ENCODE peak calls at places on chromosomes 7 and 10, in seven cellular contexts. One of them, this sample, is unnamed.
A peak's percentile ranks its signal among the peaks of the same experiment; 100 is the strongest.

GRCh38 chr10:101091546-101092290 is 29.9 kb downstream of the KAZALD1 start:
- DNase-seq in psoas muscle: no peak
- DNase-seq in prostate gland: no peak
- DNase-seq in tibial artery: no peak
- DNase-seq in cardiac muscle cell: no peak
- DNase-seq in thoracic aorta: no peak
- DNase-seq in endodermal cell: no peak
- DNase-seq in this sample: no peak

GRCh38 chr10:101193210-101193609 is 36.1 kb downstream of the LBX1 start:
- DNase-seq in psoas muscle: no peak
- DNase-seq in prostate gland: no peak
- DNase-seq in tibial artery: no peak
- DNase-seq in cardiac muscle cell: no peak
- DNase-seq in thoracic aorta: no peak
- DNase-seq in endodermal cell: no peak
- DNase-seq in this sample: no peak

GRCh38 chr10:29687411-29688160 is 52.8 kb upstream of the SVIL start:
- DNase-seq in psoas muscle: no peak
- DNase-seq in prostate gland: no peak
- DNase-seq in tibial artery: no peak
- DNase-seq in cardiac muscle cell: peak; percentile 52
- DNase-seq in thoracic aorta: no peak
- DNase-seq in endodermal cell: no peak
- DNase-seq in this sample: no peak

GRCh38 chr10:36126076-36126475 is 484.0 kb upstream of the FZD8 start:
- DNase-seq in psoas muscle: no peak
- DNase-seq in prostate gland: no peak
- DNase-seq in tibial artery: no peak
- DNase-seq in cardiac muscle cell: no peak
- DNase-seq in thoracic aorta: no peak
- DNase-seq in endodermal cell: no peak
- DNase-seq in this sample: no peak

GRCh38 chr7:117220836-117221235 is 102.0 kb downstream of the WNT2 start:
- DNase-seq in psoas muscle: no peak
- DNase-seq in prostate gland: no peak
- DNase-seq in tibial artery: no peak
- DNase-seq in cardiac muscle cell: no peak
- DNase-seq in thoracic aorta: no peak
- DNase-seq in endodermal cell: peak; percentile 64
- DNase-seq in this sample: no peak

GRCh38 chr7:147170341-147171012 is 1053.9 kb downstream of the CNTNAP2 start:
- DNase-seq in psoas muscle: no peak
- DNase-seq in prostate gland: no peak
- DNase-seq in tibial artery: no peak
- DNase-seq in cardiac muscle cell: no peak
- DNase-seq in thoracic aorta: no peak
- DNase-seq in endodermal cell: peak; percentile 55
- DNase-seq in this sample: no peak

GRCh38 chr10:84202349-84202748 is 8.0 kb downstream of the CDHR1 start:
- DNase-seq in psoas muscle: no peak
- DNase-seq in prostate gland: no peak
- DNase-seq in tibial artery: no peak
- DNase-seq in cardiac muscle cell: no peak
- DNase-seq in thoracic aorta: no peak
- DNase-seq in endodermal cell: no peak
- DNase-seq in this sample: no peak

GRCh38 chr10:114538544-114538906 is 119.5 kb downstream of the ABLIM1 start:
- DNase-seq in psoas muscle: no peak
- DNase-seq in prostate gland: peak; percentile 19
- DNase-seq in tibial artery: no peak
- DNase-seq in cardiac muscle cell: no peak
- DNase-seq in thoracic aorta: no peak
- DNase-seq in endodermal cell: no peak
- DNase-seq in this sample: no peak

GRCh38 chr10:84395581-84395980 is 67.2 kb downstream of the CCSER2 start:
- DNase-seq in psoas muscle: no peak
- DNase-seq in prostate gland: no peak
- DNase-seq in tibial artery: no peak
- DNase-seq in cardiac muscle cell: peak; percentile 21
- DNase-seq in thoracic aorta: no peak
- DNase-seq in endodermal cell: no peak
- DNase-seq in this sample: no peak

GRCh38 chr7:139526578-139527544 is 3.4 kb downstream of the CLEC2L start:
- DNase-seq in psoas muscle: no peak
- DNase-seq in prostate gland: no peak
- DNase-seq in tibial artery: no peak
- DNase-seq in cardiac muscle cell: peak; percentile 87
- DNase-seq in thoracic aorta: no peak
- DNase-seq in endodermal cell: no peak
- DNase-seq in this sample: no peak

GRCh38 chr7:24477376-24477775 is 95.9 kb upstream of the PALS2 start:
- DNase-seq in psoas muscle: no peak
- DNase-seq in prostate gland: no peak
- DNase-seq in tibial artery: no peak
- DNase-seq in cardiac muscle cell: no peak
- DNase-seq in thoracic aorta: no peak
- DNase-seq in endodermal cell: no peak
- DNase-seq in this sample: no peak

GRCh38 chr7:149431486-149432120 is 29.3 kb downstream of the ZNF777 start:
- DNase-seq in psoas muscle: no peak
- DNase-seq in prostate gland: no peak
- DNase-seq in tibial artery: no peak
- DNase-seq in cardiac muscle cell: no peak
- DNase-seq in thoracic aorta: no peak
- DNase-seq in endodermal cell: no peak
- DNase-seq in this sample: no peak

GRCh38 chr10:92239185-92239599 is 51.7 kb downstream of the CPEB3 start:
- DNase-seq in psoas muscle: no peak
- DNase-seq in prostate gland: peak; percentile 10
- DNase-seq in tibial artery: peak; percentile 19
- DNase-seq in cardiac muscle cell: no peak
- DNase-seq in thoracic aorta: no peak
- DNase-seq in endodermal cell: no peak
- DNase-seq in this sample: peak; percentile 63

GRCh38 chr7:27213150-27213903 is 13.4 kb upstream of the HOXA13 start:
- DNase-seq in psoas muscle: no peak
- DNase-seq in prostate gland: no peak
- DNase-seq in tibial artery: no peak
- DNase-seq in cardiac muscle cell: no peak
- DNase-seq in thoracic aorta: no peak
- DNase-seq in endodermal cell: peak; percentile 76
- DNase-seq in this sample: no peak

GRCh38 chr7:44259547-44260457 is 59.0 kb downstream of the YKT6 start:
- DNase-seq in psoas muscle: peak; percentile 83
- DNase-seq in prostate gland: peak; percentile 10
- DNase-seq in tibial artery: peak; percentile 82
- DNase-seq in cardiac muscle cell: peak; percentile 99
- DNase-seq in thoracic aorta: peak; percentile 78
- DNase-seq in endodermal cell: no peak
- DNase-seq in this sample: peak; percentile 84

GRCh38 chr7:90756366-90756765 is 160.2 kb downstream of the CDK14 start:
- DNase-seq in psoas muscle: no peak
- DNase-seq in prostate gland: no peak
- DNase-seq in tibial artery: no peak
- DNase-seq in cardiac muscle cell: no peak
- DNase-seq in thoracic aorta: no peak
- DNase-seq in endodermal cell: no peak
- DNase-seq in this sample: no peak

GRCh38 chr7:120941064-120941463 is 9.5 kb upstream of the ING3 start:
- DNase-seq in psoas muscle: no peak
- DNase-seq in prostate gland: no peak
- DNase-seq in tibial artery: no peak
- DNase-seq in cardiac muscle cell: peak; percentile 14
- DNase-seq in thoracic aorta: no peak
- DNase-seq in endodermal cell: no peak
- DNase-seq in this sample: no peak

GRCh38 chr7:135181261-135181928 is 10.9 kb upstream of the CYREN start:
- DNase-seq in psoas muscle: no peak
- DNase-seq in prostate gland: no peak
- DNase-seq in tibial artery: no peak
- DNase-seq in cardiac muscle cell: no peak
- DNase-seq in thoracic aorta: no peak
- DNase-seq in endodermal cell: no peak
- DNase-seq in this sample: no peak

GRCh38 chr10:121974019-121974534 is 940 bp downstream of the NSMCE4A start:
- DNase-seq in psoas muscle: no peak
- DNase-seq in prostate gland: no peak
- DNase-seq in tibial artery: no peak
- DNase-seq in cardiac muscle cell: no peak
- DNase-seq in thoracic aorta: no peak
- DNase-seq in endodermal cell: no peak
- DNase-seq in this sample: no peak

GRCh38 chr7:149625339-149625946 is 127.8 kb upstream of the ZNF746 start:
- DNase-seq in psoas muscle: peak; percentile 50
- DNase-seq in prostate gland: peak; percentile 67
- DNase-seq in tibial artery: peak; percentile 50
- DNase-seq in cardiac muscle cell: peak; percentile 77
- DNase-seq in thoracic aorta: peak; percentile 10
- DNase-seq in endodermal cell: peak; percentile 86
- DNase-seq in this sample: peak; percentile 81

GRCh38 chr10:12241810-12242529 is 46.0 kb downstream of the CDC123 start:
- DNase-seq in psoas muscle: no peak
- DNase-seq in prostate gland: peak; percentile 82
- DNase-seq in tibial artery: no peak
- DNase-seq in cardiac muscle cell: peak; percentile 61
- DNase-seq in thoracic aorta: no peak
- DNase-seq in endodermal cell: no peak
- DNase-seq in this sample: no peak
- H3K36me3 ChIP-seq in psoas muscle: peaks cover 67% of the 10 kb centered on the region
- H3K36me3 ChIP-seq in prostate gland: peaks cover 10% of the 10 kb centered on the region
- H3K36me3 ChIP-seq in tibial artery: peaks cover 54% of the 10 kb centered on the region
- H3K36me3 ChIP-seq in cardiac muscle cell: peaks cover 25% of the 10 kb centered on the region
- H3K36me3 ChIP-seq in thoracic aorta: peaks cover 28% of the 10 kb centered on the region
- H3K36me3 ChIP-seq in endodermal cell: peaks cover 72% of the 10 kb centered on the region
- H3K36me3 ChIP-seq in this sample: peaks cover 66% of the 10 kb centered on the region

DNA sequence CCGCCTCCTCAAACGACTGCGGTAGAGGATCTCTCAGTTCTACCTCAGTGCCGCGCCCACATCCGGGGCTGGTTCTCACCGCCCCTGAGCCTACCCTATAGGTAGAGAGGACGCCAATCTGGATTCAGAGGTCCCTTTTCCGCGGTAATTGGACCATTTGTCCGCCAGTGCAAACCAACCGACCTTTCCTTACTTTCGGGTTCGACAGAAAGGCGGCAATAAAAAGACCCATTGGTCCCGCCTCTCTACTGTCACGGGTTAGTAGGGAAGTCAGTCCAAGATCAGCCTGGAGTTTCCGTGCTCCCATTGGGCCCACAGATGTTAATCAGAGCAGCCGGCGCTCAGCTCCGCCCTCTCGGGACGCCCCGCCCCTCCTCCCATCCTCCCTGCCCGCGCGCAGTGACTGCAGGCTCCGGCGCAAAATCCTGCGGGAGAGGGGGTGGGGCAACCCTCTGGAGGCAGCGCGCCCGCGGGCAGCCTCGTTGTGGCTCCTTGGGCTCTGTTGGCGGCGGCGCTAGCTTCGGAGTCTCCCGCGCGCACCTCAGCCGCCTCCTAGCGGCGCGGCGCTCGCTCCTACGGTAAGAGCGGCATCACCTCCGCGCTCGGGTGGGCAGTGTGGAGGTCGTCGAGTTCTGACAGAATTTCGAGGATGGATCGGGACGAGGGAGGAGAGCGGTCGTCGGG is at the start of the genes PHTF2 and TMEM60:
- DNase-seq in psoas muscle: peak; percentile 98
- DNase-seq in prostate gland: peak; percentile 99
- DNase-seq in tibial artery: peak; percentile 99
- DNase-seq in cardiac muscle cell: peak; percentile 100
- DNase-seq in thoracic aorta: peak; percentile 95
- DNase-seq in endodermal cell: peak; percentile 100
- DNase-seq in this sample: peak; percentile 99
- H3K4me1 ChIP-seq in psoas muscle: peaks cover 44% of the 10 kb centered on the region
- H3K4me1 ChIP-seq in prostate gland: peaks cover 12% of the 10 kb centered on the region
- H3K4me1 ChIP-seq in tibial artery: peaks cover 28% of the 10 kb centered on the region
- H3K4me1 ChIP-seq in cardiac muscle cell: peaks cover 22% of the 10 kb centered on the region
- H3K4me1 ChIP-seq in thoracic aorta: peaks cover 39% of the 10 kb centered on the region
- H3K4me1 ChIP-seq in endodermal cell: peaks cover 8% of the 10 kb centered on the region
- H3K4me1 ChIP-seq in this sample: peaks cover 28% of the 10 kb centered on the region

GRCh38 chr10:71756441-71757191 is 16.7 kb downstream of the VSIR start:
- DNase-seq in psoas muscle: no peak
- DNase-seq in prostate gland: no peak
- DNase-seq in tibial artery: no peak
- DNase-seq in cardiac muscle cell: no peak
- DNase-seq in thoracic aorta: no peak
- DNase-seq in endodermal cell: no peak
- DNase-seq in this sample: no peak

GRCh38 chr10:71753091-71753959 is 20.0 kb downstream of the VSIR start:
- DNase-seq in psoas muscle: no peak
- DNase-seq in prostate gland: no peak
- DNase-seq in tibial artery: peak; percentile 81
- DNase-seq in cardiac muscle cell: no peak
- DNase-seq in thoracic aorta: no peak
- DNase-seq in endodermal cell: no peak
- DNase-seq in this sample: peak; percentile 84

GRCh38 chr10:71753960-71754505 is 19.3 kb downstream of the VSIR start:
- DNase-seq in psoas muscle: no peak
- DNase-seq in prostate gland: no peak
- DNase-seq in tibial artery: no peak
- DNase-seq in cardiac muscle cell: no peak
- DNase-seq in thoracic aorta: no peak
- DNase-seq in endodermal cell: no peak
- DNase-seq in this sample: no peak

GRCh38 chr10:71754562-71754961 is 18.8 kb downstream of the VSIR start:
- DNase-seq in psoas muscle: no peak
- DNase-seq in prostate gland: no peak
- DNase-seq in tibial artery: no peak
- DNase-seq in cardiac muscle cell: no peak
- DNase-seq in thoracic aorta: no peak
- DNase-seq in endodermal cell: no peak
- DNase-seq in this sample: no peak

DNA sequence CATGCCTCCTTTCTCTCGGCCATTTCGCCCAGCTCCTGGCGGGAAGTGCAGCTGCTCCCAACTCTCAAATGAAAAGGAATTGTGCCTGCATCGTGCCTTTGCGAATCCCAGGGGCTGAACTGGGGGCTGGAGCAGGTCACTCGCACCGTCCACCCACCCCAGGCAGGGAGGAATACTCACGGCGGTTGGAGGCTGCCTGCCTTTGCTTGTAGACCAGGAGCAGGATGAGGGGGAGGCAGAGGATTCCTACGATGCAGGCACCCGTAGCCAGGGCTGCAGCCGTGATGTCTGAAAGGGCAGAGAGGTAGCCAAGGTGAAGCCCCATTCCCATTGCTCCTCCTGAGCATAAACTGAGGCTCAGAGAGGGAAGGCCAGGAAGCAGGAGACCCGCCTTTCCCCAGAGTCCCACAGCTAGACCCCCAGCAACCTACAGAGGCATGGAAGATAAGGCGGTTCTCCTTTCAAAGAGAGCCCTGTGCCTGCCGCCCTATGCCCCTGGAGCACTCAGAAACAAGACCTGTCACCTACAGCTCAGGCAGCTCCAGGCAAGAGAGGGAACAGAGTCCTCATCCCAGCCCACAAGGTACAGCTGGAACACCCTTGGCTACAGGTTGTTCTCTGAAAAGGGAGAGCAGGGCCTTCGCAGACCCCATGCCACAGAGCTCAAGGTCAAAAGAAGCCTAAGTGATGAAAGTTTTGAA is 18.0 kb downstream of the VSIR start:
- DNase-seq in psoas muscle: no peak
- DNase-seq in prostate gland: no peak
- DNase-seq in tibial artery: no peak
- DNase-seq in cardiac muscle cell: no peak
- DNase-seq in thoracic aorta: no peak
- DNase-seq in endodermal cell: no peak
- DNase-seq in this sample: no peak
- H3K36me3 ChIP-seq in psoas muscle: peaks cover 29% of the 10 kb centered on the region
- H3K36me3 ChIP-seq in prostate gland: no peaks in the 10 kb centered on the region
- H3K36me3 ChIP-seq in tibial artery: peaks cover 78% of the 10 kb centered on the region
- H3K36me3 ChIP-seq in cardiac muscle cell: no peaks in the 10 kb centered on the region
- H3K36me3 ChIP-seq in thoracic aorta: peaks cover 32% of the 10 kb centered on the region
- H3K36me3 ChIP-seq in endodermal cell: no peaks in the 10 kb centered on the region
- H3K36me3 ChIP-seq in this sample: peaks cover 62% of the 10 kb centered on the region

GRCh38 chr7:105685099-105685609 is 103.9 kb upstream of the EFCAB10 start:
- DNase-seq in psoas muscle: no peak
- DNase-seq in prostate gland: peak; percentile 38
- DNase-seq in tibial artery: no peak
- DNase-seq in cardiac muscle cell: no peak
- DNase-seq in thoracic aorta: no peak
- DNase-seq in endodermal cell: no peak
- DNase-seq in this sample: no peak
- H3K4me1 ChIP-seq in psoas muscle: peaks cover 14% of the 10 kb centered on the region
- H3K4me1 ChIP-seq in prostate gland: peaks cover 3% of the 10 kb centered on the region
- H3K4me1 ChIP-seq in tibial artery: peaks cover 6% of the 10 kb centered on the region
- H3K4me1 ChIP-seq in cardiac muscle cell: no peaks in the 10 kb centered on the region
- H3K4me1 ChIP-seq in thoracic aorta: no peaks in the 10 kb centered on the region
- H3K4me1 ChIP-seq in endodermal cell: peaks cover 15% of the 10 kb centered on the region
- H3K4me1 ChIP-seq in this sample: peaks cover 8% of the 10 kb centered on the region

This sample was measured in sigmoid colon.